ENCODE peak calls at places on chromosomes 3 and 15, in four cellular contexts. G is A549, E is HepG2, U is GM12878. K is an unnamed sample.

GRCh38 chr3:50372349-50372748 is 13.0 kb upstream of the TMEM115 start:
- DNase-seq in E (no peak), G (no peak), U (no peak), K (peak)

GRCh38 chr3:58647661-58648141 is 18.9 kb downstream of the FAM3D start:
- DNase-seq in E (no peak), G (no peak), U (no peak), K (no peak)

GRCh38 chr15:63877713-63878271 is 44.0 kb upstream of the HERC1 start:
- DNase-seq in G (no peak), E (no peak), U (no peak), K (no peak)

GRCh38 chr3:78951546-78951945 is 816.3 kb downstream of the ROBO1 start:
- DNase-seq in U (no peak), G (no peak), E (no peak), K (no peak)

GRCh38 chr15:40702077-40702476 is 7.1 kb downstream of the RAD51 start:
- DNase-seq in G (no peak), U (no peak), E (peak), K (peak)

GRCh38 chr3:197371521-197372075 is 73.2 kb upstream of the DLG1 start:
- DNase-seq in G (no peak), U (no peak), E (no peak), K (no peak)

GRCh38 chr3:159637895-159638542 is 350.6 kb upstream of the IL12A start:
- DNase-seq in E (no peak), U (no peak), G (no peak), K (no peak)

GRCh38 chr15:72722071-72722696 is 36.2 kb downstream of the BBS4 start:
- DNase-seq in E (peak), U (peak), G (peak), K (peak)

GRCh38 chr3:194869482-194870169 is 183.9 kb downstream of the FAM43A start:
- DNase-seq in U (no peak), E (no peak), G (no peak), K (no peak)

GRCh38 chr3:156615592-156616173 is 58.7 kb upstream of the TIPARP start:
- DNase-seq in U (no peak), E (no peak), G (no peak), K (no peak)

GRCh38 chr3:25071846-25072245 is 356.2 kb upstream of the RARB start:
- DNase-seq in E (no peak), G (no peak), U (no peak), K (no peak)

GRCh38 chr3:150314248-150315027 is 93.7 kb upstream of the TSC22D2 start:
- DNase-seq in U (no peak), E (no peak), G (no peak), K (no peak)

GRCh38 chr3:182455011-182455410 is 338.3 kb upstream of the ATP11B start:
- DNase-seq in G (no peak), E (no peak), U (no peak), K (no peak)

GRCh38 chr3:129558772-129559564 is 16.0 kb downstream of the H1-8 start:
- DNase-seq in E (peak), G (peak), U (no peak), K (peak)

GRCh38 chr3:171028779-171029232 is 2.3 kb upstream of the SLC2A2 start:
- DNase-seq in G (no peak), U (no peak), E (no peak), K (no peak)

GRCh38 chr3:195212033-195212748 is 58.8 kb downstream of the XXYLT1 start:
- DNase-seq in G (no peak), U (no peak), E (no peak), K (no peak)

GRCh38 chr3:24548278-24548677 is 53.6 kb upstream of the THRB start:
- DNase-seq in U (no peak), E (no peak), G (no peak), K (no peak)

GRCh38 chr15:98715401-98715800 is 67.1 kb downstream of the IGF1R start:
- DNase-seq in U (no peak), G (no peak), E (no peak), K (no peak)

GRCh38 chr3:129276385-129276784 is 2.3 kb upstream of the HMCES start:
- DNase-seq in E (no peak), G (no peak), U (peak), K (no peak)

GRCh38 chr3:157263027-157263426 is 103.1 kb upstream of the CCNL1 start:
- DNase-seq in E (no peak), G (no peak), U (no peak), K (no peak)

GRCh38 chr15:35206060-35206675 is 121.1 kb upstream of the NANOGP8 start:
- DNase-seq in E (peak), G (peak), U (no peak), K (peak)
- TF ChIP-seq PBX3 in E (no peak), G (no peak), U (no peak), K (no peak)

DNA sequence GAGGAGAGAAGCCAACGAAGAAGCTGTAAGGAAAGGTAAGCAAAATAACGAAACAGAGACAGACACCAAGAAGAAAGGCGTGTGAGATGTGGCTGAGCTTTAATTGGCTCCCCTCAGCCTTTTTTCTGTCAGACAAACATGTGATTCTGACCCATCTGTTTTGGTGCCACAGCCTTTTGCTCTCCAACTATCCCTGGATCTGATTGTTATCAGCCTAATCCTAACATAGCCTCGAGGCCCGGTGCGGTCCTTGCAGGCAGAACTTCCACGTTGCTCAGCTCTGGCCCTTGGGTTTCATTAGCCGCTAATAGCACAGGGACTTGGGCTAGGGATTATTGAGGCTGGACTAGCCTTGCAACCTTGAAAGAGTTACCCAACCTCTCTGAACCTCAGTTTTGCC is 57.9 kb upstream of the CACNA2D3 start:
- DNase-seq in G (no peak), U (no peak), E (no peak), K (no peak)
- TF ChIP-seq PBX3 in G (no peak), U (no peak), E (no peak), K (no peak)

DNA sequence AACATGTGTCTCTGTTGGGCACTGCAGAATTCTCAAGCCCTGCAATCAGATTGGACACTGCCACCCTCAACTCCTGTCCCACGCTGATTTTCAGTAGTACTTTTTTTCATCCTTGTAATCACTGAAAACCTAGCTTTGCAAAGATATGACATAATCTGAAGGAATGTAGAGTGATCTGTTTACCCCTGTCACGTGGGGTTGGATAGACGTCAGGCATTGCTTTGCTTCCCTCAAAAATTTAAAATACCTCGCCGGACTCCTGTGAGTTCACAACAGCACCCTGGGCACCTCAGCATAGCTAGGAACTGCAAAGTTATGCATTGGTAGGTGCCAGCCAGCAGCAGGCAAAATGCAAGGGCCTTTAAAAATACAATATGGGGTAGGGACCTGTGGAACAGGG is 71.1 kb upstream of the OXTR start:
- DNase-seq in U (no peak), G (no peak), E (no peak), K (no peak)
- TF ChIP-seq PBX3 in U (no peak), G (no peak), E (no peak), K (no peak)

GRCh38 chr3:48125026-48125704 is 63.1 kb downstream of the CDC25A start:
- DNase-seq in U (no peak), G (no peak), E (no peak), K (no peak)
- TF ChIP-seq PBX3 in U (no peak), G (no peak), E (no peak), K (no peak)

DNA sequence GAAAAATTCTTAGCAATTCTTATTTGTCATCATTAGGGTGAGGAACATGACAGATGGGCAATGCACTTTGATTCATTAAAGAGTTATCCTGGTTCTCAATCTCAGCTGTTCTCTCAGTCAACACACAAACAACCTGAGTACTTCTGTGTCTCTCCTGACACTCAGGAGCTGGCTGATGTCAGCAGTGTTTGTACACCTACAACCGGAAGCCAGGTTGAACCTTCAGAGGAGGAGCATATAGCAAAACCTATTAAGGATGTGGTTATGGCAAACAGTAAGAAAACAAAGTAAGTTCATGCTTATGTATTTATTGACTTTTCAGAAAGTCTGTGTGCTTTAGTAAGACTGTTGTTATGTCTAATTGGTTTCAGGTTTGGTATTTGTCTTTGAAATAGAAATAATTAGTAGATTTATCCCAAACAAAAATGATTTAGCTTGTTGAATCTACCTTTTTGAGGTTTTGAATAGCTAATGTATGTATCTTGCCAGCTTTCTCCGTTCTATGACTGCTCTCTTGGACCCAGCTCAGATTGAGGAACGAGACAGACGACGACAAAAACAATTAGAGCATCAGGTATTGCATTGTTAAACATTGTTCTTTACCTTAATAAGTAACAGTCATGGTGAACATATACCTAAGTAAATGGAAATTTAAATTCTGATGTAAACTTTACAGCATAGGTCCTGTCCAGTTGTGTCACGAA is 36.6 kb downstream of the CCDC66 start:
- DNase-seq in U (no peak), G (no peak), E (no peak), K (no peak)
- TF ChIP-seq PBX3 in U (no peak), G (no peak), E (no peak), K (no peak)

GRCh38 chr15:94306700-94307650 is 75.6 kb downstream of the MCTP2 start:
- DNase-seq in G (no peak), E (no peak), U (peak), K (no peak)
- TF ChIP-seq PBX3 in G (no peak), E (no peak), U (no peak), K (no peak)

DNA sequence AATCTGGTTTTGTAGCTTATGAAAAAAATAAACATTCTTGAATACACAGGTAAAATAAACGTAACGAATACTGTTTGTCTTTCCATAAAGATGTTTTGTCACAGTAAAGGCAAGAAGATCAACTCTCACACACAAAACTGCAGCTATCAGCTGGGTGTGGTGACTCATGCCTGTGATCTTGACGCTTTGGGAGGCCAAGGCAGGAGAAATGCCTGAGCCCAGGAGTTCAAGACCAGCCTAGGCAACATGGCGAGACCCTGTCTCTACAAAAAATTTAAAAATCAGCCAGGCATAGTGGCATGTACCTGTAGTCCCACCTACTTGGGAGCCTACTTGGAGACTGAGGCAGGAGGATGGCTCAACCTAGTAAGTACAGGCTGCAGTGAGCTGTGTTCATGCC is 39.6 kb downstream of the CBLB start:
- DNase-seq in G (no peak), E (no peak), U (no peak), K (no peak)
- TF ChIP-seq PBX3 in G (no peak), E (no peak), U (no peak), K (no peak)

DNA sequence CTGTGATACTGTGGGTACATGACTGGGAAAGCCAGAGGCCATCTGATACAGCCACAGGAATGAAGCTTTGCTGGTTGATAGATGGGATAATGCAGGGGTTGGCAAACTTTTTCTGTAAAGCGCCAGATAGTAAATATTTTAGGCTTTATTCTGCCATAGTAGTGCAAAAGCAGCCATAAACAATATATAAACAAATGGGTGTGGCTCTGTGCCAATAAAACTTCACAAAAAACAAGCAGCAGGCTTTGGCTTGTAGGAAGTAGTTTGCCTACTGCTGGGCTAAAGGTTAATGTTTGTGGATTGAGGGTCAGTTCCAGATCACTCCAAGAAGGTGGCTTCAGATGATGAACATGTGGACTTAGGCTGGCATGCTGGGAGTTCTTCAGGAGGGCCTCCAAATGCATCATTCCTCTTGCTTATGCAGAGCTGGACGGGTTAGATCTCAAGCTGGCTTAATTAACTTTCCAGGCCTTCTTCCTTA is 305.7 kb downstream of the RPLP1 start:
- DNase-seq in E (no peak), U (no peak), G (no peak), K (no peak)
- TF ChIP-seq PBX3 in E (no peak), U (no peak), G (no peak), K (peak)

GRCh38 chr3:104628185-104628789 is 738.4 kb upstream of the ALCAM start:
- DNase-seq in G (peak), E (peak), U (no peak), K (peak)
- TF ChIP-seq PBX3 in G (no peak), E (no peak), U (no peak), K (peak)

K was measured in SK-N-SH.